ENCODE peak calls at places on chromosomes 6 and 20, in six cellular contexts. K is body of pancreas; O is HFFc6; N is ACHN; M is activated T-helper 1 cell treated with anti-CD3 and anti-CD28 coated beads, Interleukin-12 subunit alpha, Interleukin-12 subunit beta, Interleukin-2, Interleukin-4 antibody, amounts not matched to agents 30 ng/mL and 10 ng/mL and 1 ng/mL, durations not matched to agents 14 hours and 24 hours and 36 hours; X is CD8-positive, alpha-beta memory T cell. J is an unnamed sample.

GRCh38 chr6:17098538-17098937 is 3.3 kb upstream of the STMND1 start:
- DNase-seq in K (no peak), O (peak), N (no peak), M (no peak), X (no peak), J (no peak)

GRCh38 chr20:62708591-62709536 is at the start of gene NTSR1:
- DNase-seq in K (no peak), O (no peak), N (no peak), M (no peak), X (no peak), J (no peak)

GRCh38 chr6:111721677-111722219 is 116.1 kb upstream of the TRAF3IP2 start:
- DNase-seq in K (peak), O (peak), N (peak), M (peak), X (peak), J (no peak)

GRCh38 chr6:119256392-119256791 is 93.2 kb downstream of the MAN1A1 start:
- DNase-seq in K (no peak), O (no peak), N (no peak), M (no peak), X (no peak), J (no peak)

GRCh38 chr6:11392778-11393507 is 144.6 kb upstream of the TMEM170B start:
- DNase-seq in K (no peak), O (no peak), N (no peak), M (no peak), X (no peak), J (no peak)

GRCh38 chr6:139250296-139251274 is 41.2 kb downstream of the TXLNB start:
- DNase-seq in K (peak), O (peak), N (peak), M (peak), X (peak), J (no peak)

GRCh38 chr6:8707956-8708772 is 272.8 kb upstream of the SLC35B3 start:
- DNase-seq in K (peak), O (peak), N (peak), M (no peak), X (no peak), J (no peak)

GRCh38 chr6:132461958-132462357 is 51.0 kb downstream of the STX7 start:
- DNase-seq in K (no peak), O (no peak), N (no peak), M (no peak), X (no peak), J (no peak)

GRCh38 chr6:24960991-24961475 is 25.3 kb upstream of the RIPOR2 start:
- DNase-seq in K (no peak), O (no peak), N (no peak), M (no peak), X (peak), J (no peak)

GRCh38 chr20:24745206-24745605 is 203.9 kb upstream of the CST7 start:
- DNase-seq in K (no peak), O (no peak), N (no peak), M (no peak), X (no peak), J (no peak)

GRCh38 chr20:63937596-63937995 is 18.6 kb downstream of the UCKL1 start:
- DNase-seq in K (no peak), O (no peak), N (no peak), M (no peak), X (no peak), J (no peak)

GRCh38 chr20:23445596-23446217 is 6.2 kb downstream of the CSTL1 start:
- DNase-seq in K (no peak), O (peak), N (peak), M (no peak), X (no peak), J (no peak)

GRCh38 chr6:150294713-150295112 is 74.1 kb upstream of the IYD start:
- DNase-seq in K (no peak), O (no peak), N (no peak), M (no peak), X (no peak), J (no peak)

GRCh38 chr20:37987602-37988290 is 45.5 kb downstream of the TTI1 start:
- DNase-seq in K (no peak), O (no peak), N (no peak), M (no peak), X (no peak), J (no peak)

GRCh38 chr6:43391448-43392031 is 22.1 kb upstream of the ZNF318 start:
- DNase-seq in K (no peak), O (no peak), N (no peak), M (no peak), X (peak), J (no peak)

GRCh38 chr6:108029226-108029921 is 45.2 kb downstream of the OSTM1 start:
- DNase-seq in K (no peak), O (no peak), N (no peak), M (no peak), X (no peak), J (no peak)

GRCh38 chr6:130742282-130742681 is 84.9 kb upstream of the SMLR1 start:
- DNase-seq in K (no peak), O (peak), N (no peak), M (no peak), X (no peak), J (no peak)

GRCh38 chr6:29005183-29005885 is at the start of gene ZNF311:
- DNase-seq in K (peak), O (no peak), N (peak), M (peak), X (no peak), J (no peak)

GRCh38 chr6:125750692-125751333 is 1.4 kb downstream of the HEY2 start:
- DNase-seq in K (no peak), O (no peak), N (no peak), M (no peak), X (no peak), J (no peak)

GRCh38 chr6:68778356-68779020 is 143.4 kb downstream of the ADGRB3 start:
- DNase-seq in K (no peak), O (no peak), N (peak), M (no peak), X (no peak), J (no peak)

J was measured in KG1.